ENCODE peak calls at places on chromosomes 2 and 18, in nine cellular contexts. E, R, T, I, K, Q, J, W and H are unnamed samples.

GRCh38 chr2:126891681-126892500 is 6.8 kb upstream of the TEX51 start:
- DNase-seq in J (peak), R (no peak), K (no peak), T (no peak), Q (no peak), I (no peak), W (no peak), E (no peak), H (no peak)

GRCh38 chr18:47418746-47419145 is 167.3 kb upstream of the SKOR2 start:
- DNase-seq in I (no peak), R (no peak), Q (no peak), E (no peak), K (no peak), W (no peak), J (no peak), T (peak), H (peak)

GRCh38 chr2:100107911-100108647 is 34.3 kb downstream of the AFF3 start:
- DNase-seq in J (no peak), W (no peak), R (no peak), I (no peak), K (no peak), T (no peak), E (no peak), Q (no peak), H (no peak)

GRCh38 chr2:55103039-55103438 is 52.8 kb upstream of the RTN4 start:
- DNase-seq in K (no peak), W (no peak), E (no peak), I (no peak), Q (no peak), R (no peak), J (no peak), T (no peak), H (no peak)

GRCh38 chr2:73987109-73987947 is 2.6 kb downstream of the TET3 start:
- DNase-seq in T (peak), R (no peak), E (peak), K (peak), J (peak), I (peak), W (no peak), Q (no peak), H (no peak)

GRCh38 chr2:202608142-202608852 is 26.5 kb upstream of the FAM117B start:
- DNase-seq in E (no peak), Q (no peak), W (no peak), K (no peak), R (no peak), T (no peak), I (no peak), J (no peak), H (no peak)

GRCh38 chr2:143909577-143909976 is 610.3 kb downstream of the ZEB2 start:
- DNase-seq in K (no peak), E (no peak), Q (no peak), T (no peak), W (no peak), J (no peak), R (no peak), I (no peak), H (no peak)

GRCh38 chr2:165871025-165871424 is 77.0 kb upstream of the GALNT3 start:
- DNase-seq in T (no peak), I (no peak), R (no peak), E (no peak), W (no peak), J (no peak), Q (no peak), K (no peak), H (no peak)

GRCh38 chr2:212451786-212452200 is 86.8 kb downstream of the ERBB4 start:
- DNase-seq in Q (peak), K (no peak), E (peak), T (peak), J (no peak), W (no peak), R (no peak), I (no peak), H (peak)

GRCh38 chr2:220147186-220147585 is 519.8 kb downstream of the SLC4A3 start:
- DNase-seq in E (no peak), K (no peak), W (no peak), Q (no peak), T (no peak), R (no peak), I (no peak), J (no peak), H (peak)

GRCh38 chr18:58044370-58045264 is 591 bp downstream of the NEDD4L start:
- DNase-seq in J (peak), T (peak), W (peak), Q (no peak), I (peak), K (peak), R (peak), E (peak), H (no peak)

GRCh38 chr2:63842149-63843061 is 709 bp downstream of the UGP2 start:
- DNase-seq in R (peak), Q (peak), I (peak), J (peak), W (peak), T (peak), K (peak), E (peak), H (peak)

GRCh38 chr2:170047331-170048065 is 130.4 kb upstream of the MYO3B start:
- DNase-seq in R (no peak), E (no peak), W (no peak), I (no peak), J (no peak), T (no peak), K (no peak), Q (no peak), H (no peak)

GRCh38 chr2:177939211-177939610 is 133.4 kb downstream of the PDE11A start:
- DNase-seq in K (no peak), J (no peak), E (no peak), R (no peak), W (no peak), T (no peak), I (no peak), Q (no peak), H (no peak)

GRCh38 chr2:714005-714741 is 37.0 kb upstream of the TMEM18 start:
- DNase-seq in Q (no peak), T (peak), J (no peak), W (peak), K (no peak), I (no peak), R (peak), E (peak), H (no peak)

GRCh38 chr2:183166210-183166609 is 42.0 kb downstream of the NUP35 start:
- DNase-seq in T (no peak), E (no peak), R (no peak), J (no peak), W (no peak), I (no peak), K (no peak), Q (no peak), H (no peak)

GRCh38 chr2:176768185-176768584 is 444.4 kb upstream of the HNRNPA3 start:
- DNase-seq in T (no peak), W (peak), E (peak), K (no peak), R (no peak), Q (no peak), I (no peak), J (no peak), H (no peak)

GRCh38 chr2:11752906-11753305 is 6.5 kb downstream of the LPIN1 start:
- DNase-seq in T (no peak), E (no peak), Q (no peak), J (no peak), I (no peak), W (no peak), K (no peak), R (no peak), H (no peak)

GRCh38 chr2:200761168-200761715 is 50.5 kb upstream of the BZW1 start:
- DNase-seq in J (no peak), R (no peak), W (no peak), I (no peak), Q (no peak), T (no peak), E (peak), K (no peak), H (no peak)

GRCh38 chr2:181742908-181743722 is 62.8 kb upstream of the NEUROD1 start:
- DNase-seq in K (no peak), E (peak), W (peak), I (peak), Q (peak), T (peak), R (peak), J (no peak), H (no peak)

GRCh38 chr2:54497738-54498680 is 41.9 kb downstream of the SPTBN1 start:
- DNase-seq in E (peak), W (no peak), I (no peak), J (no peak), T (no peak), Q (no peak), K (no peak), R (peak), H (no peak)

GRCh38 chr2:73285162-73285739 is 973 bp upstream of the FBXO41 start:
- DNase-seq in K (no peak), J (no peak), E (no peak), Q (no peak), I (no peak), W (no peak), T (no peak), R (no peak), H (no peak)

GRCh38 chr2:43224131-43224570 is 2.3 kb downstream of the ZFP36L2 start:
- DNase-seq in E (peak), Q (no peak), R (peak), I (peak), K (peak), W (no peak), J (peak), T (peak), H (no peak)

GRCh38 chr2:118530976-118531375 is 316.5 kb downstream of the EN1 start:
- DNase-seq in T (peak), K (no peak), E (peak), I (no peak), R (no peak), J (no peak), W (no peak), Q (peak), H (no peak)

GRCh38 chr2:190984595-190984994 is 29.4 kb downstream of the STAT1 start:
- DNase-seq in W (no peak), R (no peak), K (no peak), I (no peak), T (peak), J (no peak), E (peak), Q (no peak), H (no peak)

GRCh38 chr2:74908763-74909444 is 49.5 kb upstream of the POLE4 start:
- DNase-seq in R (no peak), E (peak), Q (no peak), J (no peak), I (no peak), W (no peak), K (no peak), T (peak), H (no peak)

GRCh38 chr18:48529796-48530195 is 9.0 kb upstream of the CTIF start:
- DNase-seq in R (no peak), T (peak), K (no peak), E (peak), W (no peak), Q (peak), I (no peak), J (no peak), H (no peak)

GRCh38 chr18:63617049-63617995 is 26.7 kb downstream of the SERPINB4 start:
- DNase-seq in T (no peak), K (no peak), R (no peak), J (no peak), I (no peak), Q (no peak), W (peak), E (no peak), H (no peak)

GRCh38 chr2:234873103-234873827 is 78.6 kb upstream of the SH3BP4 start:
- DNase-seq in W (no peak), J (no peak), E (no peak), T (no peak), K (no peak), Q (no peak), R (no peak), I (no peak), H (no peak)

GRCh38 chr2:224983719-224984388 is 58.4 kb downstream of the DOCK10 start:
- DNase-seq in J (no peak), K (no peak), Q (no peak), R (no peak), W (no peak), T (no peak), E (no peak), I (no peak), H (no peak)

GRCh38 chr18:32669549-32670165 is 103.2 kb downstream of the KLHL14 start:
- DNase-seq in I (no peak), K (no peak), R (no peak), W (no peak), Q (no peak), J (no peak), E (no peak), T (no peak), H (no peak)